ENCODE peak calls at places on chromosomes 1 and 21, in four cellular contexts. G is activated CD4-positive, alpha-beta T cell treated with anti-CD3 and anti-CD28 coated beads for 24 hours; V is aorta; T is Ammon's horn. O is an unnamed sample.

GRCh38 chr1:222777463-222777862 is 37.4 kb upstream of the DISP1 start:
- DNase-seq in G (no peak), V (no peak), T (no peak), O (no peak)

GRCh38 chr21:35254006-35254751 is 205.1 kb upstream of the RUNX1 start:
- DNase-seq in G (no peak), V (no peak), T (peak), O (no peak)

GRCh38 chr1:56330400-56331026 is 248.8 kb downstream of the PLPP3 start:
- DNase-seq in G (no peak), V (no peak), T (no peak), O (no peak)

GRCh38 chr1:210257698-210258395 is 25.3 kb downstream of the SERTAD4 start:
- DNase-seq in G (no peak), V (no peak), T (no peak), O (no peak)

GRCh38 chr1:236947794-236948193 is 56.4 kb downstream of the MT1HL1 start:
- DNase-seq in G (no peak), V (no peak), T (peak), O (no peak)

GRCh38 chr1:23177438-23178380 is 9.1 kb upstream of the LUZP1 start:
- DNase-seq in G (peak), V (peak), T (peak), O (peak)

GRCh38 chr1:35461966-35462651 is 95.1 kb downstream of the KIAA0319L start:
- DNase-seq in G (no peak), V (no peak), T (no peak), O (no peak)

GRCh38 chr1:225811622-225812487 is 1.9 kb downstream of the EPHX1 start:
- DNase-seq in G (no peak), V (no peak), T (peak), O (no peak)

GRCh38 chr1:199799116-199799515 is 228.4 kb upstream of the NR5A2 start:
- DNase-seq in G (no peak), V (no peak), T (no peak), O (no peak)

GRCh38 chr1:239053269-239053668 is 333.1 kb upstream of the CHRM3 start:
- DNase-seq in G (no peak), V (no peak), T (no peak), O (no peak)

GRCh38 chr1:1964811-1965210 is 38.8 kb downstream of the CFAP74 start:
- DNase-seq in G (no peak), V (no peak), T (no peak), O (no peak)

GRCh38 chr1:203175237-203176181 is at the start of gene MYBPH:
- DNase-seq in G (no peak), V (peak), T (peak), O (no peak)

GRCh38 chr1:1926346-1926811 is 7.3 kb upstream of the TMEM52 start:
- DNase-seq in G (no peak), V (peak), T (no peak), O (no peak)

GRCh38 chr1:233904979-233905415 is 521 bp downstream of the SLC35F3 start:
- DNase-seq in G (no peak), V (peak), T (no peak), O (no peak)

GRCh38 chr1:55138740-55139283 is 76.4 kb downstream of the USP24 start:
- DNase-seq in G (no peak), V (no peak), T (no peak), O (no peak)

O was measured in NCI-H1048.